ENCODE peak calls at places on chromosomes 7 and 10, in nine cellular contexts. One of them, this sample, is unnamed.

GRCh38 chr10:5861269-5862031 is 28.2 kb downstream of the ANKRD16 start:
- DNase-seq in cardiac muscle cell: peak
- DNase-seq in gastrocnemius medialis: no peak
- DNase-seq in A549: peak
- DNase-seq in endodermal cell: no peak
- DNase-seq in uterus: no peak
- DNase-seq in right cardiac atrium: no peak
- DNase-seq in pancreas: no peak
- DNase-seq in MM.1S: no peak
- DNase-seq in this sample: no peak

GRCh38 chr7:83519240-83519639 is 129.7 kb downstream of the SEMA3E start:
- DNase-seq in cardiac muscle cell: peak
- DNase-seq in gastrocnemius medialis: no peak
- DNase-seq in A549: no peak
- DNase-seq in endodermal cell: no peak
- DNase-seq in uterus: no peak
- DNase-seq in right cardiac atrium: no peak
- DNase-seq in pancreas: no peak
- DNase-seq in MM.1S: no peak
- DNase-seq in this sample: no peak

GRCh38 chr10:125137601-125138438 is 22.5 kb downstream of the CTBP2 start:
- DNase-seq in cardiac muscle cell: no peak
- DNase-seq in gastrocnemius medialis: no peak
- DNase-seq in A549: no peak
- DNase-seq in endodermal cell: no peak
- DNase-seq in uterus: no peak
- DNase-seq in right cardiac atrium: no peak
- DNase-seq in pancreas: peak
- DNase-seq in MM.1S: no peak
- DNase-seq in this sample: no peak

GRCh38 chr7:105014725-105015630 is 973 bp downstream of the KMT2E start:
- DNase-seq in cardiac muscle cell: peak
- DNase-seq in gastrocnemius medialis: peak
- DNase-seq in A549: peak
- DNase-seq in endodermal cell: peak
- DNase-seq in uterus: peak
- DNase-seq in right cardiac atrium: peak
- DNase-seq in pancreas: peak
- DNase-seq in MM.1S: peak
- DNase-seq in this sample: no peak

GRCh38 chr10:60827791-60828488 is 49.7 kb downstream of the CDK1 start:
- DNase-seq in cardiac muscle cell: peak
- DNase-seq in gastrocnemius medialis: no peak
- DNase-seq in A549: no peak
- DNase-seq in endodermal cell: no peak
- DNase-seq in uterus: no peak
- DNase-seq in right cardiac atrium: no peak
- DNase-seq in pancreas: no peak
- DNase-seq in MM.1S: no peak
- DNase-seq in this sample: no peak

GRCh38 chr7:106984034-106984433 is 60.5 kb upstream of the PRKAR2B start:
- DNase-seq in cardiac muscle cell: no peak
- DNase-seq in gastrocnemius medialis: no peak
- DNase-seq in A549: no peak
- DNase-seq in endodermal cell: no peak
- DNase-seq in uterus: no peak
- DNase-seq in right cardiac atrium: no peak
- DNase-seq in pancreas: no peak
- DNase-seq in MM.1S: no peak
- DNase-seq in this sample: no peak

GRCh38 chr7:158902427-158902826 is 46.1 kb downstream of the DYNC2I1 start:
- DNase-seq in cardiac muscle cell: no peak
- DNase-seq in gastrocnemius medialis: no peak
- DNase-seq in A549: no peak
- DNase-seq in endodermal cell: no peak
- DNase-seq in uterus: no peak
- DNase-seq in right cardiac atrium: no peak
- DNase-seq in pancreas: no peak
- DNase-seq in MM.1S: no peak
- DNase-seq in this sample: no peak

GRCh38 chr7:64793106-64793755 is 997 bp upstream of the ZNF138 start:
- DNase-seq in cardiac muscle cell: no peak
- DNase-seq in gastrocnemius medialis: no peak
- DNase-seq in A549: no peak
- DNase-seq in endodermal cell: no peak
- DNase-seq in uterus: no peak
- DNase-seq in right cardiac atrium: no peak
- DNase-seq in pancreas: no peak
- DNase-seq in MM.1S: no peak
- DNase-seq in this sample: no peak

GRCh38 chr10:77005901-77006300 is 631.7 kb downstream of the KCNMA1 start:
- DNase-seq in cardiac muscle cell: no peak
- DNase-seq in gastrocnemius medialis: no peak
- DNase-seq in A549: no peak
- DNase-seq in endodermal cell: no peak
- DNase-seq in uterus: no peak
- DNase-seq in right cardiac atrium: no peak
- DNase-seq in pancreas: no peak
- DNase-seq in MM.1S: no peak
- DNase-seq in this sample: no peak

GRCh38 chr7:45579386-45579785 is 5.2 kb downstream of the ADCY1 start:
- DNase-seq in cardiac muscle cell: no peak
- DNase-seq in gastrocnemius medialis: no peak
- DNase-seq in A549: no peak
- DNase-seq in endodermal cell: no peak
- DNase-seq in uterus: no peak
- DNase-seq in right cardiac atrium: no peak
- DNase-seq in pancreas: no peak
- DNase-seq in MM.1S: no peak
- DNase-seq in this sample: no peak

GRCh38 chr10:18079665-18080295 is 60.4 kb upstream of the CACNB2 start:
- DNase-seq in cardiac muscle cell: no peak
- DNase-seq in gastrocnemius medialis: no peak
- DNase-seq in A549: no peak
- DNase-seq in endodermal cell: no peak
- DNase-seq in uterus: no peak
- DNase-seq in right cardiac atrium: no peak
- DNase-seq in pancreas: no peak
- DNase-seq in MM.1S: no peak
- DNase-seq in this sample: no peak

GRCh38 chr7:65441010-65441409 is 67.4 kb downstream of the ZNF92 start:
- DNase-seq in cardiac muscle cell: peak
- DNase-seq in gastrocnemius medialis: no peak
- DNase-seq in A549: peak
- DNase-seq in endodermal cell: no peak
- DNase-seq in uterus: no peak
- DNase-seq in right cardiac atrium: no peak
- DNase-seq in pancreas: no peak
- DNase-seq in MM.1S: no peak
- DNase-seq in this sample: no peak

GRCh38 chr7:152512711-152513110 is 76.9 kb upstream of the KMT2C start:
- DNase-seq in cardiac muscle cell: no peak
- DNase-seq in gastrocnemius medialis: no peak
- DNase-seq in A549: no peak
- DNase-seq in endodermal cell: no peak
- DNase-seq in uterus: no peak
- DNase-seq in right cardiac atrium: no peak
- DNase-seq in pancreas: no peak
- DNase-seq in MM.1S: peak
- DNase-seq in this sample: no peak

GRCh38 chr10:32169556-32169955 is 113.3 kb upstream of the KIF5B start:
- DNase-seq in cardiac muscle cell: peak
- DNase-seq in gastrocnemius medialis: no peak
- DNase-seq in A549: no peak
- DNase-seq in endodermal cell: no peak
- DNase-seq in uterus: no peak
- DNase-seq in right cardiac atrium: no peak
- DNase-seq in pancreas: no peak
- DNase-seq in MM.1S: no peak
- DNase-seq in this sample: no peak

GRCh38 chr7:20267482-20267881 is 50.3 kb upstream of the MACC1 start:
- DNase-seq in cardiac muscle cell: no peak
- DNase-seq in gastrocnemius medialis: no peak
- DNase-seq in A549: no peak
- DNase-seq in endodermal cell: peak
- DNase-seq in uterus: no peak
- DNase-seq in right cardiac atrium: no peak
- DNase-seq in pancreas: no peak
- DNase-seq in MM.1S: no peak
- DNase-seq in this sample: no peak

GRCh38 chr7:142478479-142479220 is 220.8 kb upstream of the PRSS58 start:
- DNase-seq in cardiac muscle cell: peak
- DNase-seq in gastrocnemius medialis: no peak
- DNase-seq in A549: peak
- DNase-seq in endodermal cell: peak
- DNase-seq in uterus: no peak
- DNase-seq in right cardiac atrium: no peak
- DNase-seq in pancreas: no peak
- DNase-seq in MM.1S: peak
- DNase-seq in this sample: peak

GRCh38 chr7:24828871-24829661 is 71.8 kb upstream of the GSDME start:
- DNase-seq in cardiac muscle cell: peak
- DNase-seq in gastrocnemius medialis: peak
- DNase-seq in A549: no peak
- DNase-seq in endodermal cell: no peak
- DNase-seq in uterus: no peak
- DNase-seq in right cardiac atrium: no peak
- DNase-seq in pancreas: no peak
- DNase-seq in MM.1S: no peak
- DNase-seq in this sample: no peak
- H3K27ac ChIP-seq in cardiac muscle cell: peak
- H3K27ac ChIP-seq in gastrocnemius medialis: peak
- H3K27ac ChIP-seq in A549: no peak
- H3K27ac ChIP-seq in endodermal cell: no peak
- H3K27ac ChIP-seq in uterus: no peak
- H3K27ac ChIP-seq in right cardiac atrium: no peak
- H3K27ac ChIP-seq in pancreas: no peak
- H3K27ac ChIP-seq in MM.1S: peak
- H3K27ac ChIP-seq in this sample: no peak

DNA sequence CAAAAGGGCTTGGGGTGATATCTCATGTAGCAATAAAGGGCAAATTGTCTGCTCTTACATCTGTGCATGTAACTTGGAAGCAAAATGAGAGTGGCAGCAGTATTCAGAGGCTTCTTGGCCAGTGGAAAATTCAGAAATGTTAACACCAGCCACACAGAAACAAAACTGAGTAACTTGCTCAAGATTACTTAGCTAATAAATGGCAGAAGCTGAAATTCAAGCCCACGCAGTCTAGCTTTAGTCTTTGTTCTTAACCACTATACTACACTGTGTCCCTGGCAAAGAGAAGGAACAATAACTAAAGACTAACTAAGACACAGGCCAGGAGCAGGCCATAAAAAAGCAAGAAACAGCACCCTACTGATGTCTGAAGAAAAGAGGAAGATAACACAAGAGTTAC is 185.9 kb upstream of the ASAH2 start:
- DNase-seq in cardiac muscle cell: no peak
- DNase-seq in gastrocnemius medialis: no peak
- DNase-seq in A549: no peak
- DNase-seq in endodermal cell: no peak
- DNase-seq in uterus: no peak
- DNase-seq in right cardiac atrium: no peak
- DNase-seq in pancreas: no peak
- DNase-seq in MM.1S: no peak
- DNase-seq in this sample: no peak
- H3K4me3 ChIP-seq in cardiac muscle cell: no peak
- H3K4me3 ChIP-seq in gastrocnemius medialis: no peak
- H3K4me3 ChIP-seq in A549: no peak
- H3K4me3 ChIP-seq in endodermal cell: no peak
- H3K4me3 ChIP-seq in uterus: no peak
- H3K4me3 ChIP-seq in right cardiac atrium: no peak
- H3K4me3 ChIP-seq in pancreas: no peak
- H3K4me3 ChIP-seq in MM.1S: no peak
- H3K4me3 ChIP-seq in this sample: no peak

DNA sequence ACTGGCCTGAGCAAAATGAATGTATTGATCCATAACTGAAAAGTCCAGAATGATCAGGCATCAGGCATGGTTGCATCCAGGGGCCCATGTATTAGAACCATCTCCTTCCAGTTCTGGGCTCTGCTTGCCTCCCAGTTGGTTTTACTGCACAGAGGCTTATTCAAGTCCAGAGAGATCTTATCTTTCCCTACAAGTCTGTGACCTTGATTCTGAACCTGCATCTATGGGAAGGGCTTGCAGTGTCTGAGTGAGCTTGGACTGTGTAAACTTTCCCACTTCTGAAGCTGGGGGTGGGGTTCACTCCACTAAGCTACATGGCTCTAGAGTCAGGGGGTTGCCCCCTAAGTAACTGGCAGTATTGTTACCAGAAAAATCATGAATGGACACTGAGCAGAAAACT is 136.2 kb downstream of the TCF7L2 start:
- DNase-seq in cardiac muscle cell: no peak
- DNase-seq in gastrocnemius medialis: no peak
- DNase-seq in A549: peak
- DNase-seq in endodermal cell: peak
- DNase-seq in uterus: no peak
- DNase-seq in right cardiac atrium: no peak
- DNase-seq in pancreas: no peak
- DNase-seq in MM.1S: no peak
- DNase-seq in this sample: no peak
- H3K27ac ChIP-seq in cardiac muscle cell: no peak
- H3K27ac ChIP-seq in gastrocnemius medialis: no peak
- H3K27ac ChIP-seq in A549: peak
- H3K27ac ChIP-seq in endodermal cell: no peak
- H3K27ac ChIP-seq in uterus: peak
- H3K27ac ChIP-seq in right cardiac atrium: no peak
- H3K27ac ChIP-seq in pancreas: no peak
- H3K27ac ChIP-seq in MM.1S: no peak
- H3K27ac ChIP-seq in this sample: no peak

GRCh38 chr10:75589895-75590654 is 158.7 kb downstream of the LRMDA start:
- DNase-seq in cardiac muscle cell: no peak
- DNase-seq in gastrocnemius medialis: no peak
- DNase-seq in A549: no peak
- DNase-seq in endodermal cell: no peak
- DNase-seq in uterus: no peak
- DNase-seq in right cardiac atrium: no peak
- DNase-seq in pancreas: no peak
- DNase-seq in MM.1S: no peak
- DNase-seq in this sample: no peak

GRCh38 chr10:75593690-75594556 is 162.5 kb downstream of the LRMDA start:
- DNase-seq in cardiac muscle cell: no peak
- DNase-seq in gastrocnemius medialis: no peak
- DNase-seq in A549: no peak
- DNase-seq in endodermal cell: peak
- DNase-seq in uterus: no peak
- DNase-seq in right cardiac atrium: no peak
- DNase-seq in pancreas: no peak
- DNase-seq in MM.1S: no peak
- DNase-seq in this sample: no peak

GRCh38 chr10:75588031-75588430 is 156.6 kb downstream of the LRMDA start:
- DNase-seq in cardiac muscle cell: no peak
- DNase-seq in gastrocnemius medialis: no peak
- DNase-seq in A549: no peak
- DNase-seq in endodermal cell: no peak
- DNase-seq in uterus: no peak
- DNase-seq in right cardiac atrium: no peak
- DNase-seq in pancreas: no peak
- DNase-seq in MM.1S: no peak
- DNase-seq in this sample: no peak

GRCh38 chr10:75592888-75593643 is 161.6 kb downstream of the LRMDA start:
- DNase-seq in cardiac muscle cell: peak
- DNase-seq in gastrocnemius medialis: no peak
- DNase-seq in A549: no peak
- DNase-seq in endodermal cell: no peak
- DNase-seq in uterus: peak
- DNase-seq in right cardiac atrium: peak
- DNase-seq in pancreas: no peak
- DNase-seq in MM.1S: no peak
- DNase-seq in this sample: no peak

GRCh38 chr10:75592014-75592842 is 160.8 kb downstream of the LRMDA start:
- DNase-seq in cardiac muscle cell: peak
- DNase-seq in gastrocnemius medialis: no peak
- DNase-seq in A549: no peak
- DNase-seq in endodermal cell: no peak
- DNase-seq in uterus: no peak
- DNase-seq in right cardiac atrium: peak
- DNase-seq in pancreas: no peak
- DNase-seq in MM.1S: no peak
- DNase-seq in this sample: no peak
- H3K4me3 ChIP-seq in cardiac muscle cell: no peak
- H3K4me3 ChIP-seq in gastrocnemius medialis: peak
- H3K4me3 ChIP-seq in A549: no peak
- H3K4me3 ChIP-seq in endodermal cell: no peak
- H3K4me3 ChIP-seq in uterus: no peak
- H3K4me3 ChIP-seq in right cardiac atrium: peak
- H3K4me3 ChIP-seq in pancreas: no peak
- H3K4me3 ChIP-seq in MM.1S: no peak
- H3K4me3 ChIP-seq in this sample: no peak